ENCODE peak calls at places on chromosomes 1 and 21, in ten cellular contexts. One of them, this sample, is unnamed.

GRCh38 chr1:21024918-21025317 is 151.8 kb downstream of the EIF4G3 start:
- DNase-seq in HS-5: no peak
- DNase-seq in dorsolateral prefrontal cortex: no peak
- DNase-seq in lung: no peak
- DNase-seq in T-helper 17 cell: no peak
- DNase-seq in NCI-H1105 treated with DMSO at 0.1 percent for 48 hours: no peak
- DNase-seq in HEK293T: no peak
- DNase-seq in astrocyte of the spinal cord: no peak
- DNase-seq in AG04449: no peak
- DNase-seq in occipital lobe: no peak
- DNase-seq in this sample: no peak

GRCh38 chr1:53737648-53738204 is 1.2 kb downstream of the GLIS1 start:
- DNase-seq in HS-5: no peak
- DNase-seq in dorsolateral prefrontal cortex: no peak
- DNase-seq in lung: no peak
- DNase-seq in T-helper 17 cell: no peak
- DNase-seq in NCI-H1105 treated with DMSO at 0.1 percent for 48 hours: no peak
- DNase-seq in HEK293T: no peak
- DNase-seq in astrocyte of the spinal cord: peak; percentile 26
- DNase-seq in AG04449: no peak
- DNase-seq in occipital lobe: no peak
- DNase-seq in this sample: no peak

GRCh38 chr1:9066945-9067807 is 2.3 kb downstream of the SLC2A5 start:
- DNase-seq in HS-5: peak; percentile 92
- DNase-seq in dorsolateral prefrontal cortex: peak; percentile 46
- DNase-seq in lung: peak; percentile 43
- DNase-seq in T-helper 17 cell: no peak
- DNase-seq in NCI-H1105 treated with DMSO at 0.1 percent for 48 hours: no peak
- DNase-seq in HEK293T: no peak
- DNase-seq in astrocyte of the spinal cord: peak; percentile 73
- DNase-seq in AG04449: peak; percentile 67
- DNase-seq in occipital lobe: no peak
- DNase-seq in this sample: no peak

GRCh38 chr1:66022904-66023620 is 230.4 kb downstream of the PDE4B start:
- DNase-seq in HS-5: no peak
- DNase-seq in dorsolateral prefrontal cortex: no peak
- DNase-seq in lung: no peak
- DNase-seq in T-helper 17 cell: no peak
- DNase-seq in NCI-H1105 treated with DMSO at 0.1 percent for 48 hours: peak; percentile 9
- DNase-seq in HEK293T: no peak
- DNase-seq in astrocyte of the spinal cord: peak; percentile 26
- DNase-seq in AG04449: no peak
- DNase-seq in occipital lobe: no peak
- DNase-seq in this sample: no peak

GRCh38 chr1:38117444-38117887 is 70.9 kb upstream of the POU3F1 start:
- DNase-seq in HS-5: no peak
- DNase-seq in dorsolateral prefrontal cortex: no peak
- DNase-seq in lung: no peak
- DNase-seq in T-helper 17 cell: no peak
- DNase-seq in NCI-H1105 treated with DMSO at 0.1 percent for 48 hours: peak; percentile 86
- DNase-seq in HEK293T: no peak
- DNase-seq in astrocyte of the spinal cord: no peak
- DNase-seq in AG04449: no peak
- DNase-seq in occipital lobe: no peak
- DNase-seq in this sample: peak; percentile 19

GRCh38 chr1:234864116-234864515 is 254.1 kb upstream of the IRF2BP2 start:
- DNase-seq in HS-5: no peak
- DNase-seq in dorsolateral prefrontal cortex: no peak
- DNase-seq in lung: no peak
- DNase-seq in T-helper 17 cell: no peak
- DNase-seq in NCI-H1105 treated with DMSO at 0.1 percent for 48 hours: no peak
- DNase-seq in HEK293T: no peak
- DNase-seq in astrocyte of the spinal cord: no peak
- DNase-seq in AG04449: no peak
- DNase-seq in occipital lobe: no peak
- DNase-seq in this sample: no peak

GRCh38 chr1:156704930-156705320 is 458 bp downstream of the CRABP2 start:
- DNase-seq in HS-5: no peak
- DNase-seq in dorsolateral prefrontal cortex: no peak
- DNase-seq in lung: no peak
- DNase-seq in T-helper 17 cell: no peak
- DNase-seq in NCI-H1105 treated with DMSO at 0.1 percent for 48 hours: peak; percentile 23
- DNase-seq in HEK293T: no peak
- DNase-seq in astrocyte of the spinal cord: peak; percentile 71
- DNase-seq in AG04449: no peak
- DNase-seq in occipital lobe: peak; percentile 11
- DNase-seq in this sample: no peak

GRCh38 chr1:91450260-91450659 is 45.6 kb upstream of the HFM1 start:
- DNase-seq in HS-5: no peak
- DNase-seq in dorsolateral prefrontal cortex: no peak
- DNase-seq in lung: no peak
- DNase-seq in T-helper 17 cell: no peak
- DNase-seq in NCI-H1105 treated with DMSO at 0.1 percent for 48 hours: no peak
- DNase-seq in HEK293T: no peak
- DNase-seq in astrocyte of the spinal cord: no peak
- DNase-seq in AG04449: peak; percentile 5
- DNase-seq in occipital lobe: no peak
- DNase-seq in this sample: no peak

GRCh38 chr21:45335761-45336534 is 48.3 kb upstream of the POFUT2 start:
- DNase-seq in HS-5: no peak
- DNase-seq in dorsolateral prefrontal cortex: no peak
- DNase-seq in lung: no peak
- DNase-seq in T-helper 17 cell: no peak
- DNase-seq in NCI-H1105 treated with DMSO at 0.1 percent for 48 hours: no peak
- DNase-seq in HEK293T: no peak
- DNase-seq in astrocyte of the spinal cord: no peak
- DNase-seq in AG04449: no peak
- DNase-seq in occipital lobe: no peak
- DNase-seq in this sample: no peak

GRCh38 chr1:25729774-25730173 is 70.2 kb upstream of the SELENON start:
- DNase-seq in HS-5: no peak
- DNase-seq in dorsolateral prefrontal cortex: no peak
- DNase-seq in lung: no peak
- DNase-seq in T-helper 17 cell: no peak
- DNase-seq in NCI-H1105 treated with DMSO at 0.1 percent for 48 hours: peak; percentile 67
- DNase-seq in HEK293T: no peak
- DNase-seq in astrocyte of the spinal cord: no peak
- DNase-seq in AG04449: no peak
- DNase-seq in occipital lobe: no peak
- DNase-seq in this sample: peak; percentile 36

GRCh38 chr1:61641578-61642336 is 83.2 kb downstream of the TM2D1 start:
- DNase-seq in HS-5: no peak
- DNase-seq in dorsolateral prefrontal cortex: peak; percentile 68
- DNase-seq in lung: peak; percentile 48
- DNase-seq in T-helper 17 cell: peak; percentile 17
- DNase-seq in NCI-H1105 treated with DMSO at 0.1 percent for 48 hours: no peak
- DNase-seq in HEK293T: peak; percentile 86
- DNase-seq in astrocyte of the spinal cord: peak; percentile 58
- DNase-seq in AG04449: no peak
- DNase-seq in occipital lobe: peak; percentile 57
- DNase-seq in this sample: no peak

GRCh38 chr1:21852282-21853129 is 40.4 kb downstream of the LDLRAD2 start:
- DNase-seq in HS-5: no peak
- DNase-seq in dorsolateral prefrontal cortex: no peak
- DNase-seq in lung: no peak
- DNase-seq in T-helper 17 cell: no peak
- DNase-seq in NCI-H1105 treated with DMSO at 0.1 percent for 48 hours: no peak
- DNase-seq in HEK293T: no peak
- DNase-seq in astrocyte of the spinal cord: no peak
- DNase-seq in AG04449: no peak
- DNase-seq in occipital lobe: no peak
- DNase-seq in this sample: no peak

GRCh38 chr1:160078392-160079195 is 2.7 kb upstream of the KCNJ9 start:
- DNase-seq in HS-5: no peak
- DNase-seq in dorsolateral prefrontal cortex: peak; percentile 87
- DNase-seq in lung: no peak
- DNase-seq in T-helper 17 cell: no peak
- DNase-seq in NCI-H1105 treated with DMSO at 0.1 percent for 48 hours: peak; percentile 17
- DNase-seq in HEK293T: peak; percentile 81
- DNase-seq in astrocyte of the spinal cord: no peak
- DNase-seq in AG04449: no peak
- DNase-seq in occipital lobe: peak; percentile 34
- DNase-seq in this sample: no peak

GRCh38 chr1:6854166-6854565 is 68.9 kb downstream of the CAMTA1 start:
- DNase-seq in HS-5: no peak
- DNase-seq in dorsolateral prefrontal cortex: no peak
- DNase-seq in lung: no peak
- DNase-seq in T-helper 17 cell: no peak
- DNase-seq in NCI-H1105 treated with DMSO at 0.1 percent for 48 hours: no peak
- DNase-seq in HEK293T: no peak
- DNase-seq in astrocyte of the spinal cord: no peak
- DNase-seq in AG04449: no peak
- DNase-seq in occipital lobe: no peak
- DNase-seq in this sample: no peak

GRCh38 chr1:39617488-39618049 is 21.9 kb downstream of the HEYL start:
- DNase-seq in HS-5: no peak
- DNase-seq in dorsolateral prefrontal cortex: no peak
- DNase-seq in lung: no peak
- DNase-seq in T-helper 17 cell: no peak
- DNase-seq in NCI-H1105 treated with DMSO at 0.1 percent for 48 hours: no peak
- DNase-seq in HEK293T: no peak
- DNase-seq in astrocyte of the spinal cord: no peak
- DNase-seq in AG04449: no peak
- DNase-seq in occipital lobe: no peak
- DNase-seq in this sample: no peak

GRCh38 chr1:206556047-206556747 is 48.9 kb downstream of the RASSF5 start:
- DNase-seq in HS-5: no peak
- DNase-seq in dorsolateral prefrontal cortex: no peak
- DNase-seq in lung: no peak
- DNase-seq in T-helper 17 cell: no peak
- DNase-seq in NCI-H1105 treated with DMSO at 0.1 percent for 48 hours: no peak
- DNase-seq in HEK293T: no peak
- DNase-seq in astrocyte of the spinal cord: no peak
- DNase-seq in AG04449: no peak
- DNase-seq in occipital lobe: no peak
- DNase-seq in this sample: no peak

GRCh38 chr1:147504801-147505303 is 36.4 kb upstream of the BCL9 start:
- DNase-seq in HS-5: no peak
- DNase-seq in dorsolateral prefrontal cortex: no peak
- DNase-seq in lung: no peak
- DNase-seq in T-helper 17 cell: no peak
- DNase-seq in NCI-H1105 treated with DMSO at 0.1 percent for 48 hours: peak; percentile 59
- DNase-seq in HEK293T: peak; percentile 87
- DNase-seq in astrocyte of the spinal cord: peak; percentile 68
- DNase-seq in AG04449: no peak
- DNase-seq in occipital lobe: no peak
- DNase-seq in this sample: no peak

GRCh38 chr1:6580588-6581270 is 935 bp downstream of the ZBTB48 start:
- DNase-seq in HS-5: no peak
- DNase-seq in dorsolateral prefrontal cortex: no peak
- DNase-seq in lung: no peak
- DNase-seq in T-helper 17 cell: no peak
- DNase-seq in NCI-H1105 treated with DMSO at 0.1 percent for 48 hours: no peak
- DNase-seq in HEK293T: peak; percentile 30
- DNase-seq in astrocyte of the spinal cord: no peak
- DNase-seq in AG04449: no peak
- DNase-seq in occipital lobe: no peak
- DNase-seq in this sample: no peak

GRCh38 chr1:1432951-1433803 is 2.3 kb upstream of the VWA1 start:
- DNase-seq in HS-5: no peak
- DNase-seq in dorsolateral prefrontal cortex: peak; percentile 85
- DNase-seq in lung: peak; percentile 89
- DNase-seq in T-helper 17 cell: no peak
- DNase-seq in NCI-H1105 treated with DMSO at 0.1 percent for 48 hours: no peak
- DNase-seq in HEK293T: peak; percentile 10
- DNase-seq in astrocyte of the spinal cord: no peak
- DNase-seq in AG04449: no peak
- DNase-seq in occipital lobe: peak; percentile 74
- DNase-seq in this sample: peak; percentile 85

GRCh38 chr1:219904934-219905333 is 23.4 kb downstream of the SLC30A10 start:
- DNase-seq in HS-5: no peak
- DNase-seq in dorsolateral prefrontal cortex: no peak
- DNase-seq in lung: no peak
- DNase-seq in T-helper 17 cell: no peak
- DNase-seq in NCI-H1105 treated with DMSO at 0.1 percent for 48 hours: no peak
- DNase-seq in HEK293T: no peak
- DNase-seq in astrocyte of the spinal cord: no peak
- DNase-seq in AG04449: no peak
- DNase-seq in occipital lobe: no peak
- DNase-seq in this sample: no peak

GRCh38 chr1:215568287-215568692 is 1.2 kb downstream of the KCTD3 start:
- DNase-seq in HS-5: peak; percentile 49
- DNase-seq in dorsolateral prefrontal cortex: peak; percentile 47
- DNase-seq in lung: no peak
- DNase-seq in T-helper 17 cell: no peak
- DNase-seq in NCI-H1105 treated with DMSO at 0.1 percent for 48 hours: no peak
- DNase-seq in HEK293T: no peak
- DNase-seq in astrocyte of the spinal cord: peak; percentile 74
- DNase-seq in AG04449: no peak
- DNase-seq in occipital lobe: peak; percentile 25
- DNase-seq in this sample: no peak

GRCh38 chr1:201264072-201264471 is 19.2 kb upstream of the PKP1 start:
- DNase-seq in HS-5: no peak
- DNase-seq in dorsolateral prefrontal cortex: no peak
- DNase-seq in lung: no peak
- DNase-seq in T-helper 17 cell: no peak
- DNase-seq in NCI-H1105 treated with DMSO at 0.1 percent for 48 hours: no peak
- DNase-seq in HEK293T: no peak
- DNase-seq in astrocyte of the spinal cord: no peak
- DNase-seq in AG04449: no peak
- DNase-seq in occipital lobe: no peak
- DNase-seq in this sample: no peak

GRCh38 chr1:59971464-59971911 is 44.9 kb upstream of the CYP2J2 start:
- DNase-seq in HS-5: no peak
- DNase-seq in dorsolateral prefrontal cortex: peak; percentile 70
- DNase-seq in lung: peak; percentile 60
- DNase-seq in T-helper 17 cell: no peak
- DNase-seq in NCI-H1105 treated with DMSO at 0.1 percent for 48 hours: peak; percentile 85
- DNase-seq in HEK293T: peak; percentile 91
- DNase-seq in astrocyte of the spinal cord: peak; percentile 56
- DNase-seq in AG04449: no peak
- DNase-seq in occipital lobe: peak; percentile 76
- DNase-seq in this sample: peak; percentile 72

GRCh38 chr1:54987830-54988705 is 7.6 kb downstream of the TMEM61 start:
- DNase-seq in HS-5: no peak
- DNase-seq in dorsolateral prefrontal cortex: no peak
- DNase-seq in lung: no peak
- DNase-seq in T-helper 17 cell: no peak
- DNase-seq in NCI-H1105 treated with DMSO at 0.1 percent for 48 hours: no peak
- DNase-seq in HEK293T: no peak
- DNase-seq in astrocyte of the spinal cord: no peak
- DNase-seq in AG04449: peak; percentile 66
- DNase-seq in occipital lobe: no peak
- DNase-seq in this sample: no peak

GRCh38 chr1:108606478-108606877 is 46.6 kb downstream of the EEIG2 start:
- DNase-seq in HS-5: no peak
- DNase-seq in dorsolateral prefrontal cortex: no peak
- DNase-seq in lung: no peak
- DNase-seq in T-helper 17 cell: no peak
- DNase-seq in NCI-H1105 treated with DMSO at 0.1 percent for 48 hours: no peak
- DNase-seq in HEK293T: no peak
- DNase-seq in astrocyte of the spinal cord: no peak
- DNase-seq in AG04449: no peak
- DNase-seq in occipital lobe: no peak
- DNase-seq in this sample: no peak

GRCh38 chr1:51945591-51945990 is 44.9 kb downstream of the RAB3B start:
- DNase-seq in HS-5: no peak
- DNase-seq in dorsolateral prefrontal cortex: no peak
- DNase-seq in lung: no peak
- DNase-seq in T-helper 17 cell: no peak
- DNase-seq in NCI-H1105 treated with DMSO at 0.1 percent for 48 hours: no peak
- DNase-seq in HEK293T: no peak
- DNase-seq in astrocyte of the spinal cord: peak; percentile 61
- DNase-seq in AG04449: no peak
- DNase-seq in occipital lobe: no peak
- DNase-seq in this sample: no peak

This sample was measured in NCI-H2171.